ENCODE peak calls at places on chromosomes 5 and 9, in seven cellular contexts. One of them, this sample, is unnamed.

GRCh38 chr5:40429258-40430111 is 250.2 kb upstream of the PTGER4 start:
- DNase-seq in foreskin fibroblast: no peak
- DNase-seq in OCI-LY7: no peak
- DNase-seq in endodermal cell: no peak
- DNase-seq in epithelial cell of esophagus: peak; percentile 79
- DNase-seq in upper lobe of left lung: no peak
- DNase-seq in GM12865: no peak
- DNase-seq in this sample: no peak

GRCh38 chr9:136769710-136770191 is 5.4 kb upstream of the LCN15 start:
- DNase-seq in foreskin fibroblast: no peak
- DNase-seq in OCI-LY7: peak; percentile 51
- DNase-seq in endodermal cell: peak; percentile 92
- DNase-seq in epithelial cell of esophagus: peak; percentile 27
- DNase-seq in upper lobe of left lung: peak; percentile 61
- DNase-seq in GM12865: peak; percentile 44
- DNase-seq in this sample: peak; percentile 67

GRCh38 chr5:97042981-97043380 is 99.4 kb downstream of the LIX1 start:
- DNase-seq in foreskin fibroblast: no peak
- DNase-seq in OCI-LY7: no peak
- DNase-seq in endodermal cell: no peak
- DNase-seq in epithelial cell of esophagus: peak; percentile 10
- DNase-seq in upper lobe of left lung: no peak
- DNase-seq in GM12865: no peak
- DNase-seq in this sample: no peak

GRCh38 chr5:157253547-157253946 is 12.4 kb upstream of the CYFIP2 start:
- DNase-seq in foreskin fibroblast: peak; percentile 41
- DNase-seq in OCI-LY7: peak; percentile 71
- DNase-seq in endodermal cell: peak; percentile 89
- DNase-seq in epithelial cell of esophagus: peak; percentile 59
- DNase-seq in upper lobe of left lung: no peak
- DNase-seq in GM12865: peak; percentile 49
- DNase-seq in this sample: peak; percentile 68

GRCh38 chr5:26622947-26623346 is 415.4 kb downstream of the CDH9 start:
- DNase-seq in foreskin fibroblast: no peak
- DNase-seq in OCI-LY7: no peak
- DNase-seq in endodermal cell: no peak
- DNase-seq in epithelial cell of esophagus: no peak
- DNase-seq in upper lobe of left lung: no peak
- DNase-seq in GM12865: no peak
- DNase-seq in this sample: no peak

GRCh38 chr9:137680445-137681358 is 61.9 kb downstream of the EHMT1 start:
- DNase-seq in foreskin fibroblast: no peak
- DNase-seq in OCI-LY7: no peak
- DNase-seq in endodermal cell: peak; percentile 64
- DNase-seq in epithelial cell of esophagus: peak; percentile 24
- DNase-seq in upper lobe of left lung: no peak
- DNase-seq in GM12865: no peak
- DNase-seq in this sample: no peak

GRCh38 chr5:5132185-5132584 is 7.9 kb upstream of the ADAMTS16 start:
- DNase-seq in foreskin fibroblast: no peak
- DNase-seq in OCI-LY7: no peak
- DNase-seq in endodermal cell: no peak
- DNase-seq in epithelial cell of esophagus: no peak
- DNase-seq in upper lobe of left lung: no peak
- DNase-seq in GM12865: no peak
- DNase-seq in this sample: no peak

GRCh38 chr5:34709861-34710673 is 53.9 kb downstream of the RAI14 start:
- DNase-seq in foreskin fibroblast: peak; percentile 59
- DNase-seq in OCI-LY7: no peak
- DNase-seq in endodermal cell: no peak
- DNase-seq in epithelial cell of esophagus: no peak
- DNase-seq in upper lobe of left lung: no peak
- DNase-seq in GM12865: no peak
- DNase-seq in this sample: no peak

GRCh38 chr5:108381034-108381954 is 604 bp downstream of the FBXL17 start:
- DNase-seq in foreskin fibroblast: peak; percentile 78
- DNase-seq in OCI-LY7: peak; percentile 82
- DNase-seq in endodermal cell: peak; percentile 85
- DNase-seq in epithelial cell of esophagus: peak; percentile 87
- DNase-seq in upper lobe of left lung: peak; percentile 97
- DNase-seq in GM12865: peak; percentile 90
- DNase-seq in this sample: peak; percentile 48

GRCh38 chr5:164312801-164313200 is 807.4 kb downstream of the MAT2B start:
- DNase-seq in foreskin fibroblast: no peak
- DNase-seq in OCI-LY7: no peak
- DNase-seq in endodermal cell: no peak
- DNase-seq in epithelial cell of esophagus: no peak
- DNase-seq in upper lobe of left lung: no peak
- DNase-seq in GM12865: no peak
- DNase-seq in this sample: no peak

GRCh38 chr9:6132650-6133049 is 83.0 kb upstream of the IL33 start:
- DNase-seq in foreskin fibroblast: no peak
- DNase-seq in OCI-LY7: peak; percentile 1
- DNase-seq in endodermal cell: no peak
- DNase-seq in epithelial cell of esophagus: no peak
- DNase-seq in upper lobe of left lung: no peak
- DNase-seq in GM12865: peak; percentile 29
- DNase-seq in this sample: no peak

GRCh38 chr5:134813407-134813806 is 32.4 kb upstream of the C5orf24 start:
- DNase-seq in foreskin fibroblast: no peak
- DNase-seq in OCI-LY7: peak; percentile 67
- DNase-seq in endodermal cell: no peak
- DNase-seq in epithelial cell of esophagus: no peak
- DNase-seq in upper lobe of left lung: no peak
- DNase-seq in GM12865: peak; percentile 51
- DNase-seq in this sample: no peak

GRCh38 chr9:131611586-131611985 is 66.3 kb downstream of the PRRT1B start:
- DNase-seq in foreskin fibroblast: no peak
- DNase-seq in OCI-LY7: no peak
- DNase-seq in endodermal cell: no peak
- DNase-seq in epithelial cell of esophagus: peak; percentile 65
- DNase-seq in upper lobe of left lung: no peak
- DNase-seq in GM12865: no peak
- DNase-seq in this sample: no peak

GRCh38 chr5:173396311-173396993 is 68.2 kb upstream of the STC2 start:
- DNase-seq in foreskin fibroblast: no peak
- DNase-seq in OCI-LY7: no peak
- DNase-seq in endodermal cell: peak; percentile 91
- DNase-seq in epithelial cell of esophagus: peak; percentile 6
- DNase-seq in upper lobe of left lung: peak; percentile 41
- DNase-seq in GM12865: no peak
- DNase-seq in this sample: no peak

GRCh38 chr9:94005272-94005901 is 50.2 kb upstream of the BARX1 start:
- DNase-seq in foreskin fibroblast: peak; percentile 18
- DNase-seq in OCI-LY7: no peak
- DNase-seq in endodermal cell: no peak
- DNase-seq in epithelial cell of esophagus: peak; percentile 83
- DNase-seq in upper lobe of left lung: no peak
- DNase-seq in GM12865: no peak
- DNase-seq in this sample: no peak

GRCh38 chr5:154444559-154445421 is 1.0 kb upstream of the SAP30L start:
- DNase-seq in foreskin fibroblast: no peak
- DNase-seq in OCI-LY7: peak; percentile 28
- DNase-seq in endodermal cell: peak; percentile 78
- DNase-seq in epithelial cell of esophagus: peak; percentile 20
- DNase-seq in upper lobe of left lung: peak; percentile 50
- DNase-seq in GM12865: peak; percentile 17
- DNase-seq in this sample: peak; percentile 41

GRCh38 chr9:37337301-37337905 is 85.1 kb upstream of the GRHPR start:
- DNase-seq in foreskin fibroblast: no peak
- DNase-seq in OCI-LY7: peak; percentile 64
- DNase-seq in endodermal cell: no peak
- DNase-seq in epithelial cell of esophagus: no peak
- DNase-seq in upper lobe of left lung: no peak
- DNase-seq in GM12865: peak; percentile 45
- DNase-seq in this sample: no peak

GRCh38 chr9:131180454-131180853 is 55.1 kb downstream of the NUP214 start:
- DNase-seq in foreskin fibroblast: peak; percentile 79
- DNase-seq in OCI-LY7: no peak
- DNase-seq in endodermal cell: no peak
- DNase-seq in epithelial cell of esophagus: no peak
- DNase-seq in upper lobe of left lung: no peak
- DNase-seq in GM12865: no peak
- DNase-seq in this sample: no peak

GRCh38 chr5:168798065-168799023 is 219.2 kb upstream of the PANK3 start:
- DNase-seq in foreskin fibroblast: no peak
- DNase-seq in OCI-LY7: no peak
- DNase-seq in endodermal cell: no peak
- DNase-seq in epithelial cell of esophagus: peak; percentile 11
- DNase-seq in upper lobe of left lung: no peak
- DNase-seq in GM12865: no peak
- DNase-seq in this sample: no peak

GRCh38 chr9:69044226-69045219 is 9.0 kb downstream of the FXN start:
- DNase-seq in foreskin fibroblast: peak; percentile 61
- DNase-seq in OCI-LY7: no peak
- DNase-seq in endodermal cell: peak; percentile 66
- DNase-seq in epithelial cell of esophagus: no peak
- DNase-seq in upper lobe of left lung: no peak
- DNase-seq in GM12865: no peak
- DNase-seq in this sample: no peak

GRCh38 chr9:20873240-20873860 is 158.1 kb downstream of the HACD4 start:
- DNase-seq in foreskin fibroblast: peak; percentile 41
- DNase-seq in OCI-LY7: no peak
- DNase-seq in endodermal cell: no peak
- DNase-seq in epithelial cell of esophagus: no peak
- DNase-seq in upper lobe of left lung: no peak
- DNase-seq in GM12865: peak; percentile 9
- DNase-seq in this sample: no peak

GRCh38 chr5:177427211-177427822 is 841 bp downstream of the GRK6 start:
- DNase-seq in foreskin fibroblast: no peak
- DNase-seq in OCI-LY7: peak; percentile 43
- DNase-seq in endodermal cell: no peak
- DNase-seq in epithelial cell of esophagus: no peak
- DNase-seq in upper lobe of left lung: no peak
- DNase-seq in GM12865: no peak
- DNase-seq in this sample: no peak

GRCh38 chr5:74069741-74070140 is 443.7 kb downstream of the ARHGEF28 start:
- DNase-seq in foreskin fibroblast: no peak
- DNase-seq in OCI-LY7: no peak
- DNase-seq in endodermal cell: no peak
- DNase-seq in epithelial cell of esophagus: no peak
- DNase-seq in upper lobe of left lung: no peak
- DNase-seq in GM12865: no peak
- DNase-seq in this sample: no peak

GRCh38 chr9:75088646-75089368 is 493 bp downstream of the OSTF1 start:
- DNase-seq in foreskin fibroblast: peak; percentile 56
- DNase-seq in OCI-LY7: peak; percentile 76
- DNase-seq in endodermal cell: peak; percentile 74
- DNase-seq in epithelial cell of esophagus: peak; percentile 90
- DNase-seq in upper lobe of left lung: peak; percentile 93
- DNase-seq in GM12865: peak; percentile 70
- DNase-seq in this sample: peak; percentile 49

GRCh38 chr9:131575946-131576853 is 30.9 kb downstream of the PRRT1B start:
- DNase-seq in foreskin fibroblast: no peak
- DNase-seq in OCI-LY7: no peak
- DNase-seq in endodermal cell: no peak
- DNase-seq in epithelial cell of esophagus: no peak
- DNase-seq in upper lobe of left lung: no peak
- DNase-seq in GM12865: no peak
- DNase-seq in this sample: no peak

GRCh38 chr9:1759901-1760300 is 255.2 kb upstream of the SMARCA2 start:
- DNase-seq in foreskin fibroblast: no peak
- DNase-seq in OCI-LY7: no peak
- DNase-seq in endodermal cell: peak; percentile 65
- DNase-seq in epithelial cell of esophagus: peak; percentile 7
- DNase-seq in upper lobe of left lung: no peak
- DNase-seq in GM12865: peak; percentile 67
- DNase-seq in this sample: no peak

GRCh38 chr9:136311433-136312375 is 7.8 kb upstream of the CCDC187 start:
- DNase-seq in foreskin fibroblast: no peak
- DNase-seq in OCI-LY7: no peak
- DNase-seq in endodermal cell: no peak
- DNase-seq in epithelial cell of esophagus: peak; percentile 39
- DNase-seq in upper lobe of left lung: peak; percentile 68
- DNase-seq in GM12865: peak; percentile 29
- DNase-seq in this sample: no peak

GRCh38 chr5:160699301-160699700 is 152.7 kb downstream of the ATP10B start:
- DNase-seq in foreskin fibroblast: no peak
- DNase-seq in OCI-LY7: no peak
- DNase-seq in endodermal cell: no peak
- DNase-seq in epithelial cell of esophagus: no peak
- DNase-seq in upper lobe of left lung: no peak
- DNase-seq in GM12865: no peak
- DNase-seq in this sample: no peak

GRCh38 chr5:137037848-137038247 is 461.3 kb downstream of the SPOCK1 start:
- DNase-seq in foreskin fibroblast: no peak
- DNase-seq in OCI-LY7: no peak
- DNase-seq in endodermal cell: peak; percentile 64
- DNase-seq in epithelial cell of esophagus: no peak
- DNase-seq in upper lobe of left lung: no peak
- DNase-seq in GM12865: no peak
- DNase-seq in this sample: no peak
- TF ChIP-seq CTCF in foreskin fibroblast: no peak
- TF ChIP-seq CTCF in OCI-LY7: peak; percentile 31
- TF ChIP-seq CTCF in endodermal cell: peak; percentile 69
- TF ChIP-seq CTCF in epithelial cell of esophagus: no peak
- TF ChIP-seq CTCF in upper lobe of left lung: no peak
- TF ChIP-seq CTCF in GM12865: no peak
- TF ChIP-seq CTCF in this sample: no peak

DNA sequence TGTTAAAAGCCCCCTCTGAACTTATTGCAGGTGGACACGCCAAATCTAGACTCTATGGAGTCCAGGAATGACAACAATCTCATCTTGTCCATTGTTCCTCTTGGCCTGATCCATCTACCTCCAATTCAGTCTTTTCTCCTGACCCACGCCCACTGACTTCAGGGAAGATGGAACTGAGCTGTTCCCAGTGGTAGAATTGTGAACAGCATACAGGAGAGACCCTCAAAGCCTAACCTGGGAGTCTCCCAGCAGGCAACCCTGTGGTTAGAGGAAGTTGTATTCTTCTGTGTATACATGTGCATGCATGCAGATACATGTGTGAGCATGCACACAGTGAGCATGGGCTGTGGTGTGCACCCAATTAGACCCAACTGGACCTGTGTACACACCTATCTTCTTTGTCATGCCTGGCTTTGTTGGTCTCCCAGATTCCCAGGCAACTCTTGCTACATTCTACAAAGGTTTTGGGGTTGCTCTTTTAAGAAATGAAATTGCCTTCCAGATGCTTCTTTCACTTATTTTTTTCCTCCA is 286.0 kb downstream of the ZSWIM6 start:
- DNase-seq in foreskin fibroblast: no peak
- DNase-seq in OCI-LY7: no peak
- DNase-seq in endodermal cell: no peak
- DNase-seq in epithelial cell of esophagus: peak; percentile 61
- DNase-seq in upper lobe of left lung: no peak
- DNase-seq in GM12865: no peak
- DNase-seq in this sample: no peak
- TF ChIP-seq CTCF in foreskin fibroblast: no peak
- TF ChIP-seq CTCF in OCI-LY7: no peak
- TF ChIP-seq CTCF in endodermal cell: peak; percentile 54
- TF ChIP-seq CTCF in epithelial cell of esophagus: peak; percentile 30
- TF ChIP-seq CTCF in upper lobe of left lung: no peak
- TF ChIP-seq CTCF in GM12865: no peak
- TF ChIP-seq CTCF in this sample: no peak

GRCh38 chr5:141742866-141743651 is 61.0 kb upstream of the ARAP3 start:
- DNase-seq in foreskin fibroblast: no peak
- DNase-seq in OCI-LY7: peak; percentile 14
- DNase-seq in endodermal cell: peak; percentile 92
- DNase-seq in epithelial cell of esophagus: peak; percentile 57
- DNase-seq in upper lobe of left lung: peak; percentile 54
- DNase-seq in GM12865: peak; percentile 14
- DNase-seq in this sample: peak; percentile 80
- TF ChIP-seq CTCF in foreskin fibroblast: no peak
- TF ChIP-seq CTCF in OCI-LY7: no peak
- TF ChIP-seq CTCF in endodermal cell: no peak
- TF ChIP-seq CTCF in epithelial cell of esophagus: no peak
- TF ChIP-seq CTCF in upper lobe of left lung: no peak
- TF ChIP-seq CTCF in GM12865: no peak
- TF ChIP-seq CTCF in this sample: no peak

GRCh38 chr9:89410709-89411111 is 87.2 kb downstream of the SEMA4D start:
- DNase-seq in foreskin fibroblast: no peak
- DNase-seq in OCI-LY7: no peak
- DNase-seq in endodermal cell: no peak
- DNase-seq in epithelial cell of esophagus: no peak
- DNase-seq in upper lobe of left lung: no peak
- DNase-seq in GM12865: peak; percentile 85
- DNase-seq in this sample: no peak
- TF ChIP-seq CTCF in foreskin fibroblast: no peak
- TF ChIP-seq CTCF in OCI-LY7: no peak
- TF ChIP-seq CTCF in endodermal cell: peak; percentile 20
- TF ChIP-seq CTCF in epithelial cell of esophagus: no peak
- TF ChIP-seq CTCF in upper lobe of left lung: no peak
- TF ChIP-seq CTCF in GM12865: peak; percentile 40
- TF ChIP-seq CTCF in this sample: no peak